ENCODE peak calls at places on chromosomes 2 and 18, in seven cellular contexts. One of them, this sample, is unnamed.

GRCh38 chr18:32742620-32743019 is 30.2 kb downstream of the KLHL14 start:
- DNase-seq in IMR-90: no peak
- DNase-seq in lung microvascular endothelial cell: no peak
- DNase-seq in anterior cingulate cortex: no peak
- DNase-seq in LHCN-M2: no peak
- DNase-seq in psoas muscle: no peak
- DNase-seq in activated T-cell treated with anti-CD3 and anti-CD28 coated beads, Interleukin-2, amount 50 U/mL, for 1 hour: no peak
- DNase-seq in this sample: no peak

GRCh38 chr2:213678437-213679218 is 394.4 kb downstream of the SPAG16 start:
- DNase-seq in IMR-90: no peak
- DNase-seq in lung microvascular endothelial cell: no peak
- DNase-seq in anterior cingulate cortex: no peak
- DNase-seq in LHCN-M2: no peak
- DNase-seq in psoas muscle: no peak
- DNase-seq in activated T-cell treated with anti-CD3 and anti-CD28 coated beads, Interleukin-2, amount 50 U/mL, for 1 hour: no peak
- DNase-seq in this sample: no peak

GRCh38 chr2:178271629-178272333 is 77.5 kb downstream of the OSBPL6 start:
- DNase-seq in IMR-90: peak; percentile 70
- DNase-seq in lung microvascular endothelial cell: peak; percentile 14
- DNase-seq in anterior cingulate cortex: peak; percentile 10
- DNase-seq in LHCN-M2: peak; percentile 75
- DNase-seq in psoas muscle: peak; percentile 85
- DNase-seq in activated T-cell treated with anti-CD3 and anti-CD28 coated beads, Interleukin-2, amount 50 U/mL, for 1 hour: no peak
- DNase-seq in this sample: peak; percentile 86

GRCh38 chr2:5555636-5556035 is 136.5 kb upstream of the SOX11 start:
- DNase-seq in IMR-90: no peak
- DNase-seq in lung microvascular endothelial cell: no peak
- DNase-seq in anterior cingulate cortex: no peak
- DNase-seq in LHCN-M2: no peak
- DNase-seq in psoas muscle: no peak
- DNase-seq in activated T-cell treated with anti-CD3 and anti-CD28 coated beads, Interleukin-2, amount 50 U/mL, for 1 hour: no peak
- DNase-seq in this sample: no peak

GRCh38 chr2:211455225-211455841 is 898.9 kb downstream of the CPS1 start:
- DNase-seq in IMR-90: peak; percentile 22
- DNase-seq in lung microvascular endothelial cell: peak; percentile 67
- DNase-seq in anterior cingulate cortex: peak; percentile 28
- DNase-seq in LHCN-M2: peak; percentile 33
- DNase-seq in psoas muscle: no peak
- DNase-seq in activated T-cell treated with anti-CD3 and anti-CD28 coated beads, Interleukin-2, amount 50 U/mL, for 1 hour: no peak
- DNase-seq in this sample: peak; percentile 57

GRCh38 chr2:201116959-201117734 is 1.2 kb downstream of the CFLAR start:
- DNase-seq in IMR-90: peak; percentile 86
- DNase-seq in lung microvascular endothelial cell: peak; percentile 87
- DNase-seq in anterior cingulate cortex: peak; percentile 38
- DNase-seq in LHCN-M2: peak; percentile 88
- DNase-seq in psoas muscle: peak; percentile 77
- DNase-seq in activated T-cell treated with anti-CD3 and anti-CD28 coated beads, Interleukin-2, amount 50 U/mL, for 1 hour: no peak
- DNase-seq in this sample: peak; percentile 83

GRCh38 chr18:59432796-59433195 is 73.7 kb upstream of the LMAN1 start:
- DNase-seq in IMR-90: no peak
- DNase-seq in lung microvascular endothelial cell: no peak
- DNase-seq in anterior cingulate cortex: no peak
- DNase-seq in LHCN-M2: peak; percentile 29
- DNase-seq in psoas muscle: no peak
- DNase-seq in activated T-cell treated with anti-CD3 and anti-CD28 coated beads, Interleukin-2, amount 50 U/mL, for 1 hour: no peak
- DNase-seq in this sample: no peak

GRCh38 chr18:23573948-23574431 is 12.3 kb downstream of the NPC1 start:
- DNase-seq in IMR-90: peak; percentile 72
- DNase-seq in lung microvascular endothelial cell: peak; percentile 62
- DNase-seq in anterior cingulate cortex: no peak
- DNase-seq in LHCN-M2: peak; percentile 82
- DNase-seq in psoas muscle: peak; percentile 30
- DNase-seq in activated T-cell treated with anti-CD3 and anti-CD28 coated beads, Interleukin-2, amount 50 U/mL, for 1 hour: peak; percentile 28
- DNase-seq in this sample: peak; percentile 77

GRCh38 chr2:43407826-43408783 is 181.7 kb upstream of the ZFP36L2 start:
- DNase-seq in IMR-90: peak; percentile 52
- DNase-seq in lung microvascular endothelial cell: no peak
- DNase-seq in anterior cingulate cortex: no peak
- DNase-seq in LHCN-M2: no peak
- DNase-seq in psoas muscle: no peak
- DNase-seq in activated T-cell treated with anti-CD3 and anti-CD28 coated beads, Interleukin-2, amount 50 U/mL, for 1 hour: no peak
- DNase-seq in this sample: no peak

GRCh38 chr2:28325567-28326468 is 66.8 kb upstream of the FOSL2 start:
- DNase-seq in IMR-90: no peak
- DNase-seq in lung microvascular endothelial cell: no peak
- DNase-seq in anterior cingulate cortex: no peak
- DNase-seq in LHCN-M2: no peak
- DNase-seq in psoas muscle: no peak
- DNase-seq in activated T-cell treated with anti-CD3 and anti-CD28 coated beads, Interleukin-2, amount 50 U/mL, for 1 hour: no peak
- DNase-seq in this sample: peak; percentile 57

GRCh38 chr2:168571061-168571460 is 115.0 kb downstream of the CERS6 start:
- DNase-seq in IMR-90: peak; percentile 3
- DNase-seq in lung microvascular endothelial cell: no peak
- DNase-seq in anterior cingulate cortex: no peak
- DNase-seq in LHCN-M2: no peak
- DNase-seq in psoas muscle: no peak
- DNase-seq in activated T-cell treated with anti-CD3 and anti-CD28 coated beads, Interleukin-2, amount 50 U/mL, for 1 hour: no peak
- DNase-seq in this sample: peak; percentile 83

GRCh38 chr2:237695201-237695780 is 67.9 kb downstream of the LRRFIP1 start:
- DNase-seq in IMR-90: peak; percentile 99
- DNase-seq in lung microvascular endothelial cell: peak; percentile 77
- DNase-seq in anterior cingulate cortex: no peak
- DNase-seq in LHCN-M2: peak; percentile 89
- DNase-seq in psoas muscle: no peak
- DNase-seq in activated T-cell treated with anti-CD3 and anti-CD28 coated beads, Interleukin-2, amount 50 U/mL, for 1 hour: no peak
- DNase-seq in this sample: peak; percentile 90

GRCh38 chr18:45441110-45441842 is 174.0 kb upstream of the SLC14A2 start:
- DNase-seq in IMR-90: peak; percentile 4
- DNase-seq in lung microvascular endothelial cell: no peak
- DNase-seq in anterior cingulate cortex: no peak
- DNase-seq in LHCN-M2: peak; percentile 25
- DNase-seq in psoas muscle: no peak
- DNase-seq in activated T-cell treated with anti-CD3 and anti-CD28 coated beads, Interleukin-2, amount 50 U/mL, for 1 hour: no peak
- DNase-seq in this sample: peak; percentile 69

GRCh38 chr18:1708006-1708405 is 803.3 kb downstream of the ADCYAP1 start:
- DNase-seq in IMR-90: no peak
- DNase-seq in lung microvascular endothelial cell: no peak
- DNase-seq in anterior cingulate cortex: no peak
- DNase-seq in LHCN-M2: no peak
- DNase-seq in psoas muscle: no peak
- DNase-seq in activated T-cell treated with anti-CD3 and anti-CD28 coated beads, Interleukin-2, amount 50 U/mL, for 1 hour: no peak
- DNase-seq in this sample: peak; percentile 31

GRCh38 chr2:196248467-196249104 is 77.2 kb upstream of the STK17B start:
- DNase-seq in IMR-90: peak; percentile 51
- DNase-seq in lung microvascular endothelial cell: no peak
- DNase-seq in anterior cingulate cortex: no peak
- DNase-seq in LHCN-M2: peak; percentile 86
- DNase-seq in psoas muscle: no peak
- DNase-seq in activated T-cell treated with anti-CD3 and anti-CD28 coated beads, Interleukin-2, amount 50 U/mL, for 1 hour: no peak
- DNase-seq in this sample: no peak

GRCh38 chr2:174535757-174536703 is 49.2 kb upstream of the GPR155 start:
- DNase-seq in IMR-90: no peak
- DNase-seq in lung microvascular endothelial cell: no peak
- DNase-seq in anterior cingulate cortex: no peak
- DNase-seq in LHCN-M2: no peak
- DNase-seq in psoas muscle: no peak
- DNase-seq in activated T-cell treated with anti-CD3 and anti-CD28 coated beads, Interleukin-2, amount 50 U/mL, for 1 hour: no peak
- DNase-seq in this sample: peak; percentile 71

GRCh38 chr2:71832388-71832787 is 315.3 kb downstream of the CYP26B1 start:
- DNase-seq in IMR-90: no peak
- DNase-seq in lung microvascular endothelial cell: no peak
- DNase-seq in anterior cingulate cortex: no peak
- DNase-seq in LHCN-M2: no peak
- DNase-seq in psoas muscle: no peak
- DNase-seq in activated T-cell treated with anti-CD3 and anti-CD28 coated beads, Interleukin-2, amount 50 U/mL, for 1 hour: no peak
- DNase-seq in this sample: no peak

GRCh38 chr2:56811401-56811800 is 627.6 kb downstream of the CCDC85A start:
- DNase-seq in IMR-90: no peak
- DNase-seq in lung microvascular endothelial cell: no peak
- DNase-seq in anterior cingulate cortex: no peak
- DNase-seq in LHCN-M2: no peak
- DNase-seq in psoas muscle: no peak
- DNase-seq in activated T-cell treated with anti-CD3 and anti-CD28 coated beads, Interleukin-2, amount 50 U/mL, for 1 hour: no peak
- DNase-seq in this sample: no peak

GRCh38 chr18:9103488-9103887 is 989 bp downstream of the NDUFV2 start:
- DNase-seq in IMR-90: peak; percentile 49
- DNase-seq in lung microvascular endothelial cell: peak; percentile 51
- DNase-seq in anterior cingulate cortex: no peak
- DNase-seq in LHCN-M2: peak; percentile 55
- DNase-seq in psoas muscle: no peak
- DNase-seq in activated T-cell treated with anti-CD3 and anti-CD28 coated beads, Interleukin-2, amount 50 U/mL, for 1 hour: no peak
- DNase-seq in this sample: no peak

GRCh38 chr2:230347659-230348305 is 20.8 kb downstream of the SP140L start:
- DNase-seq in IMR-90: peak; percentile 31
- DNase-seq in lung microvascular endothelial cell: peak; percentile 23
- DNase-seq in anterior cingulate cortex: no peak
- DNase-seq in LHCN-M2: peak; percentile 19
- DNase-seq in psoas muscle: no peak
- DNase-seq in activated T-cell treated with anti-CD3 and anti-CD28 coated beads, Interleukin-2, amount 50 U/mL, for 1 hour: no peak
- DNase-seq in this sample: peak; percentile 38

GRCh38 chr18:44766461-44766860 is 85.8 kb downstream of the SETBP1 start:
- DNase-seq in IMR-90: no peak
- DNase-seq in lung microvascular endothelial cell: no peak
- DNase-seq in anterior cingulate cortex: no peak
- DNase-seq in LHCN-M2: no peak
- DNase-seq in psoas muscle: no peak
- DNase-seq in activated T-cell treated with anti-CD3 and anti-CD28 coated beads, Interleukin-2, amount 50 U/mL, for 1 hour: no peak
- DNase-seq in this sample: no peak

GRCh38 chr2:68441179-68441993 is 25.7 kb downstream of the FBXO48 start:
- DNase-seq in IMR-90: peak; percentile 85
- DNase-seq in lung microvascular endothelial cell: peak; percentile 88
- DNase-seq in anterior cingulate cortex: peak; percentile 66
- DNase-seq in LHCN-M2: peak; percentile 83
- DNase-seq in psoas muscle: peak; percentile 75
- DNase-seq in activated T-cell treated with anti-CD3 and anti-CD28 coated beads, Interleukin-2, amount 50 U/mL, for 1 hour: peak; percentile 61
- DNase-seq in this sample: peak; percentile 82

GRCh38 chr18:23779696-23780303 is 90.5 kb downstream of the LAMA3 start:
- DNase-seq in IMR-90: peak; percentile 28
- DNase-seq in lung microvascular endothelial cell: no peak
- DNase-seq in anterior cingulate cortex: no peak
- DNase-seq in LHCN-M2: peak; percentile 11
- DNase-seq in psoas muscle: no peak
- DNase-seq in activated T-cell treated with anti-CD3 and anti-CD28 coated beads, Interleukin-2, amount 50 U/mL, for 1 hour: no peak
- DNase-seq in this sample: peak; percentile 26

This sample was measured in epithelial cell of esophagus.